ENCODE peak calls at places on chromosomes 2 and 18, in five cellular contexts. One of them, this sample, is unnamed.

GRCh38 chr2:239564587-239564986 is 163.8 kb upstream of the HDAC4 start:
- DNase-seq in NCI-H1105: no peak
- DNase-seq in CD8-positive, alpha-beta memory T cell: no peak
- DNase-seq in effector memory CD4-positive, alpha-beta T cell: no peak
- DNase-seq in activated CD4-positive, alpha-beta T cell treated with anti-CD3 and anti-CD28 coated beads, Interleukin-2, amount 10 ng/mL, durations not matched to agents 24 days and 14 days: no peak
- DNase-seq in this sample: no peak

GRCh38 chr2:128026422-128027277 is 1.2 kb downstream of the SAP130 start:
- DNase-seq in NCI-H1105: no peak
- DNase-seq in CD8-positive, alpha-beta memory T cell: peak; percentile 1
- DNase-seq in effector memory CD4-positive, alpha-beta T cell: no peak
- DNase-seq in activated CD4-positive, alpha-beta T cell treated with anti-CD3 and anti-CD28 coated beads, Interleukin-2, amount 10 ng/mL, durations not matched to agents 24 days and 14 days: no peak
- DNase-seq in this sample: no peak

GRCh38 chr18:23313379-23313778 is 139.7 kb upstream of the RIOK3 start:
- DNase-seq in NCI-H1105: no peak
- DNase-seq in CD8-positive, alpha-beta memory T cell: no peak
- DNase-seq in effector memory CD4-positive, alpha-beta T cell: no peak
- DNase-seq in activated CD4-positive, alpha-beta T cell treated with anti-CD3 and anti-CD28 coated beads, Interleukin-2, amount 10 ng/mL, durations not matched to agents 24 days and 14 days: no peak
- DNase-seq in this sample: no peak

GRCh38 chr2:37809931-37810570 is 115.0 kb upstream of the RMDN2 start:
- DNase-seq in NCI-H1105: no peak
- DNase-seq in CD8-positive, alpha-beta memory T cell: no peak
- DNase-seq in effector memory CD4-positive, alpha-beta T cell: no peak
- DNase-seq in activated CD4-positive, alpha-beta T cell treated with anti-CD3 and anti-CD28 coated beads, Interleukin-2, amount 10 ng/mL, durations not matched to agents 24 days and 14 days: no peak
- DNase-seq in this sample: no peak

GRCh38 chr2:24830786-24831185 is 37.6 kb downstream of the CENPO start:
- DNase-seq in NCI-H1105: no peak
- DNase-seq in CD8-positive, alpha-beta memory T cell: no peak
- DNase-seq in effector memory CD4-positive, alpha-beta T cell: no peak
- DNase-seq in activated CD4-positive, alpha-beta T cell treated with anti-CD3 and anti-CD28 coated beads, Interleukin-2, amount 10 ng/mL, durations not matched to agents 24 days and 14 days: no peak
- DNase-seq in this sample: no peak

GRCh38 chr2:170679607-170680079 is 35.5 kb upstream of the SP5 start:
- DNase-seq in NCI-H1105: no peak
- DNase-seq in CD8-positive, alpha-beta memory T cell: no peak
- DNase-seq in effector memory CD4-positive, alpha-beta T cell: no peak
- DNase-seq in activated CD4-positive, alpha-beta T cell treated with anti-CD3 and anti-CD28 coated beads, Interleukin-2, amount 10 ng/mL, durations not matched to agents 24 days and 14 days: no peak
- DNase-seq in this sample: no peak

GRCh38 chr18:62899534-62899933 is 184.2 kb downstream of the PHLPP1 start:
- DNase-seq in NCI-H1105: no peak
- DNase-seq in CD8-positive, alpha-beta memory T cell: no peak
- DNase-seq in effector memory CD4-positive, alpha-beta T cell: no peak
- DNase-seq in activated CD4-positive, alpha-beta T cell treated with anti-CD3 and anti-CD28 coated beads, Interleukin-2, amount 10 ng/mL, durations not matched to agents 24 days and 14 days: no peak
- DNase-seq in this sample: no peak

GRCh38 chr18:62881509-62882016 is 166.2 kb downstream of the PHLPP1 start:
- DNase-seq in NCI-H1105: peak; percentile 89
- DNase-seq in CD8-positive, alpha-beta memory T cell: no peak
- DNase-seq in effector memory CD4-positive, alpha-beta T cell: no peak
- DNase-seq in activated CD4-positive, alpha-beta T cell treated with anti-CD3 and anti-CD28 coated beads, Interleukin-2, amount 10 ng/mL, durations not matched to agents 24 days and 14 days: no peak
- DNase-seq in this sample: peak; percentile 24

GRCh38 chr2:147679664-147680502 is 164.9 kb upstream of the ACVR2A start:
- DNase-seq in NCI-H1105: peak; percentile 73
- DNase-seq in CD8-positive, alpha-beta memory T cell: no peak
- DNase-seq in effector memory CD4-positive, alpha-beta T cell: no peak
- DNase-seq in activated CD4-positive, alpha-beta T cell treated with anti-CD3 and anti-CD28 coated beads, Interleukin-2, amount 10 ng/mL, durations not matched to agents 24 days and 14 days: no peak
- DNase-seq in this sample: no peak

GRCh38 chr2:54486766-54487165 is 30.6 kb downstream of the SPTBN1 start:
- DNase-seq in NCI-H1105: no peak
- DNase-seq in CD8-positive, alpha-beta memory T cell: no peak
- DNase-seq in effector memory CD4-positive, alpha-beta T cell: no peak
- DNase-seq in activated CD4-positive, alpha-beta T cell treated with anti-CD3 and anti-CD28 coated beads, Interleukin-2, amount 10 ng/mL, durations not matched to agents 24 days and 14 days: no peak
- DNase-seq in this sample: no peak

GRCh38 chr2:189581354-189582139 is 961 bp upstream of the SLC40A1 start:
- DNase-seq in NCI-H1105: no peak
- DNase-seq in CD8-positive, alpha-beta memory T cell: no peak
- DNase-seq in effector memory CD4-positive, alpha-beta T cell: no peak
- DNase-seq in activated CD4-positive, alpha-beta T cell treated with anti-CD3 and anti-CD28 coated beads, Interleukin-2, amount 10 ng/mL, durations not matched to agents 24 days and 14 days: peak; percentile 68
- DNase-seq in this sample: no peak

GRCh38 chr18:21632393-21632792 is 20.3 kb downstream of the SNRPD1 start:
- DNase-seq in NCI-H1105: no peak
- DNase-seq in CD8-positive, alpha-beta memory T cell: no peak
- DNase-seq in effector memory CD4-positive, alpha-beta T cell: no peak
- DNase-seq in activated CD4-positive, alpha-beta T cell treated with anti-CD3 and anti-CD28 coated beads, Interleukin-2, amount 10 ng/mL, durations not matched to agents 24 days and 14 days: no peak
- DNase-seq in this sample: no peak

GRCh38 chr2:146837857-146838256 is 1007.0 kb upstream of the ACVR2A start:
- DNase-seq in NCI-H1105: peak; percentile 56
- DNase-seq in CD8-positive, alpha-beta memory T cell: no peak
- DNase-seq in effector memory CD4-positive, alpha-beta T cell: no peak
- DNase-seq in activated CD4-positive, alpha-beta T cell treated with anti-CD3 and anti-CD28 coated beads, Interleukin-2, amount 10 ng/mL, durations not matched to agents 24 days and 14 days: no peak
- DNase-seq in this sample: peak; percentile 24

GRCh38 chr2:3628800-3629199 is 29.2 kb upstream of the ALLC start:
- DNase-seq in NCI-H1105: no peak
- DNase-seq in CD8-positive, alpha-beta memory T cell: no peak
- DNase-seq in effector memory CD4-positive, alpha-beta T cell: no peak
- DNase-seq in activated CD4-positive, alpha-beta T cell treated with anti-CD3 and anti-CD28 coated beads, Interleukin-2, amount 10 ng/mL, durations not matched to agents 24 days and 14 days: no peak
- DNase-seq in this sample: peak; percentile 61

GRCh38 chr2:152717242-152718046 is at the start of gene PRPF40A:
- DNase-seq in NCI-H1105: peak; percentile 96
- DNase-seq in CD8-positive, alpha-beta memory T cell: peak; percentile 98
- DNase-seq in effector memory CD4-positive, alpha-beta T cell: peak; percentile 97
- DNase-seq in activated CD4-positive, alpha-beta T cell treated with anti-CD3 and anti-CD28 coated beads, Interleukin-2, amount 10 ng/mL, durations not matched to agents 24 days and 14 days: peak; percentile 100
- DNase-seq in this sample: peak; percentile 88

GRCh38 chr18:41948544-41949110 is 6.4 kb upstream of the PIK3C3 start:
- DNase-seq in NCI-H1105: no peak
- DNase-seq in CD8-positive, alpha-beta memory T cell: no peak
- DNase-seq in effector memory CD4-positive, alpha-beta T cell: no peak
- DNase-seq in activated CD4-positive, alpha-beta T cell treated with anti-CD3 and anti-CD28 coated beads, Interleukin-2, amount 10 ng/mL, durations not matched to agents 24 days and 14 days: no peak
- DNase-seq in this sample: no peak

GRCh38 chr2:162490052-162490717 is 146.3 kb downstream of the GCA start:
- DNase-seq in NCI-H1105: no peak
- DNase-seq in CD8-positive, alpha-beta memory T cell: no peak
- DNase-seq in effector memory CD4-positive, alpha-beta T cell: no peak
- DNase-seq in activated CD4-positive, alpha-beta T cell treated with anti-CD3 and anti-CD28 coated beads, Interleukin-2, amount 10 ng/mL, durations not matched to agents 24 days and 14 days: peak; percentile 58
- DNase-seq in this sample: no peak

GRCh38 chr2:239589270-239589825 is 188.5 kb upstream of the HDAC4 start:
- DNase-seq in NCI-H1105: no peak
- DNase-seq in CD8-positive, alpha-beta memory T cell: no peak
- DNase-seq in effector memory CD4-positive, alpha-beta T cell: no peak
- DNase-seq in activated CD4-positive, alpha-beta T cell treated with anti-CD3 and anti-CD28 coated beads, Interleukin-2, amount 10 ng/mL, durations not matched to agents 24 days and 14 days: no peak
- DNase-seq in this sample: no peak

GRCh38 chr2:186526281-186526680 is 40.2 kb downstream of the ZC3H15 start:
- DNase-seq in NCI-H1105: no peak
- DNase-seq in CD8-positive, alpha-beta memory T cell: no peak
- DNase-seq in effector memory CD4-positive, alpha-beta T cell: no peak
- DNase-seq in activated CD4-positive, alpha-beta T cell treated with anti-CD3 and anti-CD28 coated beads, Interleukin-2, amount 10 ng/mL, durations not matched to agents 24 days and 14 days: no peak
- DNase-seq in this sample: no peak

GRCh38 chr2:26846881-26847662 is 860 bp upstream of the DPYSL5 start:
- DNase-seq in NCI-H1105: no peak
- DNase-seq in CD8-positive, alpha-beta memory T cell: no peak
- DNase-seq in effector memory CD4-positive, alpha-beta T cell: no peak
- DNase-seq in activated CD4-positive, alpha-beta T cell treated with anti-CD3 and anti-CD28 coated beads, Interleukin-2, amount 10 ng/mL, durations not matched to agents 24 days and 14 days: peak; percentile 55
- DNase-seq in this sample: no peak

GRCh38 chr2:150136901-150137300 is 350.6 kb downstream of the RND3 start:
- DNase-seq in NCI-H1105: no peak
- DNase-seq in CD8-positive, alpha-beta memory T cell: no peak
- DNase-seq in effector memory CD4-positive, alpha-beta T cell: no peak
- DNase-seq in activated CD4-positive, alpha-beta T cell treated with anti-CD3 and anti-CD28 coated beads, Interleukin-2, amount 10 ng/mL, durations not matched to agents 24 days and 14 days: no peak
- DNase-seq in this sample: no peak

GRCh38 chr2:213848631-213849030 is 562.2 kb upstream of the VWC2L start:
- DNase-seq in NCI-H1105: no peak
- DNase-seq in CD8-positive, alpha-beta memory T cell: no peak
- DNase-seq in effector memory CD4-positive, alpha-beta T cell: no peak
- DNase-seq in activated CD4-positive, alpha-beta T cell treated with anti-CD3 and anti-CD28 coated beads, Interleukin-2, amount 10 ng/mL, durations not matched to agents 24 days and 14 days: no peak
- DNase-seq in this sample: peak; percentile 11

GRCh38 chr18:9612215-9612830 is 2.0 kb downstream of the PPP4R1 start:
- DNase-seq in NCI-H1105: peak; percentile 24
- DNase-seq in CD8-positive, alpha-beta memory T cell: peak; percentile 43
- DNase-seq in effector memory CD4-positive, alpha-beta T cell: no peak
- DNase-seq in activated CD4-positive, alpha-beta T cell treated with anti-CD3 and anti-CD28 coated beads, Interleukin-2, amount 10 ng/mL, durations not matched to agents 24 days and 14 days: peak; percentile 76
- DNase-seq in this sample: peak; percentile 3

GRCh38 chr2:10329880-10330699 is 27.4 kb downstream of the HPCAL1 start:
- DNase-seq in NCI-H1105: no peak
- DNase-seq in CD8-positive, alpha-beta memory T cell: peak; percentile 60
- DNase-seq in effector memory CD4-positive, alpha-beta T cell: peak; percentile 31
- DNase-seq in activated CD4-positive, alpha-beta T cell treated with anti-CD3 and anti-CD28 coated beads, Interleukin-2, amount 10 ng/mL, durations not matched to agents 24 days and 14 days: peak; percentile 82
- DNase-seq in this sample: no peak

GRCh38 chr2:128440087-128440665 is 121.5 kb upstream of the HS6ST1 start:
- DNase-seq in NCI-H1105: no peak
- DNase-seq in CD8-positive, alpha-beta memory T cell: no peak
- DNase-seq in effector memory CD4-positive, alpha-beta T cell: no peak
- DNase-seq in activated CD4-positive, alpha-beta T cell treated with anti-CD3 and anti-CD28 coated beads, Interleukin-2, amount 10 ng/mL, durations not matched to agents 24 days and 14 days: no peak
- DNase-seq in this sample: no peak

GRCh38 chr2:128302011-128302743 is 16.5 kb downstream of the HS6ST1 start:
- DNase-seq in NCI-H1105: no peak
- DNase-seq in CD8-positive, alpha-beta memory T cell: no peak
- DNase-seq in effector memory CD4-positive, alpha-beta T cell: no peak
- DNase-seq in activated CD4-positive, alpha-beta T cell treated with anti-CD3 and anti-CD28 coated beads, Interleukin-2, amount 10 ng/mL, durations not matched to agents 24 days and 14 days: no peak
- DNase-seq in this sample: no peak

GRCh38 chr2:11419781-11420180 is 46.2 kb downstream of the E2F6 start:
- DNase-seq in NCI-H1105: no peak
- DNase-seq in CD8-positive, alpha-beta memory T cell: no peak
- DNase-seq in effector memory CD4-positive, alpha-beta T cell: no peak
- DNase-seq in activated CD4-positive, alpha-beta T cell treated with anti-CD3 and anti-CD28 coated beads, Interleukin-2, amount 10 ng/mL, durations not matched to agents 24 days and 14 days: no peak
- DNase-seq in this sample: no peak

GRCh38 chr2:127897531-127898187 is 11.9 kb upstream of the AMMECR1L start:
- DNase-seq in NCI-H1105: no peak
- DNase-seq in CD8-positive, alpha-beta memory T cell: no peak
- DNase-seq in effector memory CD4-positive, alpha-beta T cell: no peak
- DNase-seq in activated CD4-positive, alpha-beta T cell treated with anti-CD3 and anti-CD28 coated beads, Interleukin-2, amount 10 ng/mL, durations not matched to agents 24 days and 14 days: no peak
- DNase-seq in this sample: no peak

GRCh38 chr18:67513285-67513684 is 3.2 kb downstream of the DSEL start:
- DNase-seq in NCI-H1105: no peak
- DNase-seq in CD8-positive, alpha-beta memory T cell: no peak
- DNase-seq in effector memory CD4-positive, alpha-beta T cell: no peak
- DNase-seq in activated CD4-positive, alpha-beta T cell treated with anti-CD3 and anti-CD28 coated beads, Interleukin-2, amount 10 ng/mL, durations not matched to agents 24 days and 14 days: no peak
- DNase-seq in this sample: no peak

GRCh38 chr18:58362027-58362575 is 266.8 kb downstream of the ALPK2 start:
- DNase-seq in NCI-H1105: no peak
- DNase-seq in CD8-positive, alpha-beta memory T cell: no peak
- DNase-seq in effector memory CD4-positive, alpha-beta T cell: no peak
- DNase-seq in activated CD4-positive, alpha-beta T cell treated with anti-CD3 and anti-CD28 coated beads, Interleukin-2, amount 10 ng/mL, durations not matched to agents 24 days and 14 days: no peak
- DNase-seq in this sample: no peak

GRCh38 chr18:55401638-55402191 is 186.3 kb downstream of the TCF4 start:
- DNase-seq in NCI-H1105: no peak
- DNase-seq in CD8-positive, alpha-beta memory T cell: no peak
- DNase-seq in effector memory CD4-positive, alpha-beta T cell: no peak
- DNase-seq in activated CD4-positive, alpha-beta T cell treated with anti-CD3 and anti-CD28 coated beads, Interleukin-2, amount 10 ng/mL, durations not matched to agents 24 days and 14 days: no peak
- DNase-seq in this sample: no peak

GRCh38 chr2:197356136-197356535 is 45.6 kb upstream of the ANKRD44 start:
- DNase-seq in NCI-H1105: no peak
- DNase-seq in CD8-positive, alpha-beta memory T cell: peak; percentile 13
- DNase-seq in effector memory CD4-positive, alpha-beta T cell: no peak
- DNase-seq in activated CD4-positive, alpha-beta T cell treated with anti-CD3 and anti-CD28 coated beads, Interleukin-2, amount 10 ng/mL, durations not matched to agents 24 days and 14 days: no peak
- DNase-seq in this sample: no peak

GRCh38 chr2:235500761-235501662 is 7.2 kb downstream of the AGAP1 start:
- DNase-seq in NCI-H1105: no peak
- DNase-seq in CD8-positive, alpha-beta memory T cell: no peak
- DNase-seq in effector memory CD4-positive, alpha-beta T cell: no peak
- DNase-seq in activated CD4-positive, alpha-beta T cell treated with anti-CD3 and anti-CD28 coated beads, Interleukin-2, amount 10 ng/mL, durations not matched to agents 24 days and 14 days: no peak
- DNase-seq in this sample: no peak

GRCh38 chr2:224922142-224922727 is 120.0 kb downstream of the DOCK10 start:
- DNase-seq in NCI-H1105: no peak
- DNase-seq in CD8-positive, alpha-beta memory T cell: no peak
- DNase-seq in effector memory CD4-positive, alpha-beta T cell: no peak
- DNase-seq in activated CD4-positive, alpha-beta T cell treated with anti-CD3 and anti-CD28 coated beads, Interleukin-2, amount 10 ng/mL, durations not matched to agents 24 days and 14 days: peak; percentile 64
- DNase-seq in this sample: no peak

GRCh38 chr2:190504912-190505311 is 29.6 kb downstream of the NEMP2 start:
- DNase-seq in NCI-H1105: no peak
- DNase-seq in CD8-positive, alpha-beta memory T cell: no peak
- DNase-seq in effector memory CD4-positive, alpha-beta T cell: no peak
- DNase-seq in activated CD4-positive, alpha-beta T cell treated with anti-CD3 and anti-CD28 coated beads, Interleukin-2, amount 10 ng/mL, durations not matched to agents 24 days and 14 days: no peak
- DNase-seq in this sample: no peak

GRCh38 chr2:98948956-98949739 is 13.1 kb upstream of the CRACDL start:
- DNase-seq in NCI-H1105: peak; percentile 31
- DNase-seq in CD8-positive, alpha-beta memory T cell: no peak
- DNase-seq in effector memory CD4-positive, alpha-beta T cell: no peak
- DNase-seq in activated CD4-positive, alpha-beta T cell treated with anti-CD3 and anti-CD28 coated beads, Interleukin-2, amount 10 ng/mL, durations not matched to agents 24 days and 14 days: no peak
- DNase-seq in this sample: no peak

GRCh38 chr2:12619975-12620374 is 96.8 kb upstream of the TRIB2 start:
- DNase-seq in NCI-H1105: no peak
- DNase-seq in CD8-positive, alpha-beta memory T cell: no peak
- DNase-seq in effector memory CD4-positive, alpha-beta T cell: no peak
- DNase-seq in activated CD4-positive, alpha-beta T cell treated with anti-CD3 and anti-CD28 coated beads, Interleukin-2, amount 10 ng/mL, durations not matched to agents 24 days and 14 days: no peak
- DNase-seq in this sample: no peak